ENCODE peak calls at places on chromosomes 11 and 22, in ten cellular contexts. L is stimulated activated CD4-positive, alpha-beta T cell treated with anti-CD3 and anti-CD28 coated beads, TNF-alpha, amount 100 ng/mL, for 4 hours; M is NCI-H748 treated with DMSO at 0.1 percent for 48 hours; E is CD4-positive, CD25-positive, alpha-beta regulatory T cell; P is stimulated activated CD8-positive, alpha-beta memory T cell treated with anti-CD3 and anti-CD28 coated beads, Interleukin-7, amount 100 ng/mL, for 1 hour; H is NCI-H146; Z is non-pigmented ciliary epithelial cell; N is germinal center; Y is psoas muscle; D is upper lobe of right lung. A is an unnamed sample.

GRCh38 chr11:45079943-45080719 is 66.3 kb upstream of the PRDM11 start:
- DNase-seq in L (no peak), M (no peak), E (peak), P (no peak), H (no peak), Z (no peak), N (peak), Y (no peak), D (no peak), A (no peak)

GRCh38 chr22:27466229-27466628 is 335.3 kb downstream of the MN1 start:
- DNase-seq in L (no peak), M (no peak), E (no peak), P (no peak), H (no peak), Z (no peak), N (no peak), Y (no peak), D (no peak), A (no peak)

GRCh38 chr22:24768537-24769374 is 5.8 kb downstream of the PIWIL3 start:
- DNase-seq in L (peak), M (peak), E (no peak), P (no peak), H (peak), Z (peak), N (peak), Y (peak), D (no peak), A (peak)

GRCh38 chr22:47090591-47091240 is 328.3 kb downstream of the TBC1D22A start:
- DNase-seq in L (no peak), M (peak), E (peak), P (no peak), H (peak), Z (no peak), N (no peak), Y (no peak), D (no peak), A (peak)

GRCh38 chr22:36977401-36977861 is 41.8 kb downstream of the TST start:
- DNase-seq in L (peak), M (no peak), E (peak), P (peak), H (peak), Z (no peak), N (peak), Y (peak), D (peak), A (peak)

GRCh38 chr22:22079404-22080148 is 97.0 kb upstream of the TOP3B start:
- DNase-seq in L (no peak), M (no peak), E (no peak), P (no peak), H (no peak), Z (no peak), N (no peak), Y (no peak), D (no peak), A (no peak)

GRCh38 chr22:42970029-42970428 is 44.9 kb downstream of the PACSIN2 start:
- DNase-seq in L (no peak), M (no peak), E (no peak), P (no peak), H (no peak), Z (no peak), N (no peak), Y (no peak), D (no peak), A (no peak)

GRCh38 chr22:29758959-29759358 is 7.8 kb downstream of the ZMAT5 start:
- DNase-seq in L (no peak), M (no peak), E (no peak), P (no peak), H (no peak), Z (no peak), N (no peak), Y (no peak), D (no peak), A (no peak)